ENCODE peak calls at places on chromosome 9, in ten cellular contexts. One of them, this sample, is unnamed.

GRCh38 chr9:35736201-35736633 is 3.8 kb downstream of the CREB3 start:
- DNase-seq in GM18507: no peak
- DNase-seq in WTC11: peak; percentile 78
- DNase-seq in effector CD4-positive, alpha-beta T cell: peak; percentile 51
- DNase-seq in iris pigment epithelial cell: peak; percentile 85
- DNase-seq in GM04504: no peak
- DNase-seq in neuronal stem cell: peak; percentile 58
- DNase-seq in stimulated activated CD8-positive, alpha-beta memory T cell treated with anti-CD3 and anti-CD28 coated beads, Interleukin-7, amount 100 ng/mL, for 24 hours: no peak
- DNase-seq in chondrocyte: no peak
- DNase-seq in T-helper 22 cell: peak; percentile 39
- DNase-seq in this sample: peak; percentile 88

GRCh38 chr9:111356567-111357244 is 26.7 kb upstream of the OR2K2 start:
- DNase-seq in iris pigment epithelial cell: peak; percentile 89
- DNase-seq in stimulated activated CD8-positive, alpha-beta memory T cell treated with anti-CD3 and anti-CD28 coated beads, Interleukin-7, amount 100 ng/mL, for 24 hours: no peak
- DNase-seq in neuronal stem cell: no peak
- DNase-seq in effector CD4-positive, alpha-beta T cell: no peak
- DNase-seq in chondrocyte: no peak
- DNase-seq in T-helper 22 cell: no peak
- DNase-seq in WTC11: no peak
- DNase-seq in GM18507: no peak
- DNase-seq in GM04504: peak; percentile 66
- DNase-seq in this sample: peak; percentile 88

GRCh38 chr9:83027153-83027867 is 35.6 kb downstream of the RASEF start:
- DNase-seq in WTC11: no peak
- DNase-seq in stimulated activated CD8-positive, alpha-beta memory T cell treated with anti-CD3 and anti-CD28 coated beads, Interleukin-7, amount 100 ng/mL, for 24 hours: no peak
- DNase-seq in T-helper 22 cell: no peak
- DNase-seq in effector CD4-positive, alpha-beta T cell: no peak
- DNase-seq in neuronal stem cell: no peak
- DNase-seq in iris pigment epithelial cell: peak; percentile 94
- DNase-seq in GM18507: no peak
- DNase-seq in GM04504: peak; percentile 48
- DNase-seq in chondrocyte: no peak
- DNase-seq in this sample: peak; percentile 37

GRCh38 chr9:129333613-129333960 is 155.5 kb upstream of the IER5L start:
- DNase-seq in chondrocyte: no peak
- DNase-seq in neuronal stem cell: no peak
- DNase-seq in stimulated activated CD8-positive, alpha-beta memory T cell treated with anti-CD3 and anti-CD28 coated beads, Interleukin-7, amount 100 ng/mL, for 24 hours: no peak
- DNase-seq in T-helper 22 cell: no peak
- DNase-seq in GM04504: no peak
- DNase-seq in effector CD4-positive, alpha-beta T cell: no peak
- DNase-seq in iris pigment epithelial cell: no peak
- DNase-seq in WTC11: peak; percentile 47
- DNase-seq in GM18507: no peak
- DNase-seq in this sample: no peak

GRCh38 chr9:125683486-125683885 is 23.5 kb downstream of the MAPKAP1 start:
- DNase-seq in stimulated activated CD8-positive, alpha-beta memory T cell treated with anti-CD3 and anti-CD28 coated beads, Interleukin-7, amount 100 ng/mL, for 24 hours: no peak
- DNase-seq in neuronal stem cell: no peak
- DNase-seq in GM04504: no peak
- DNase-seq in T-helper 22 cell: no peak
- DNase-seq in effector CD4-positive, alpha-beta T cell: no peak
- DNase-seq in iris pigment epithelial cell: peak; percentile 82
- DNase-seq in chondrocyte: no peak
- DNase-seq in GM18507: no peak
- DNase-seq in WTC11: no peak
- DNase-seq in this sample: peak; percentile 48

GRCh38 chr9:36204906-36205547 is 14.3 kb downstream of the CLTA start:
- DNase-seq in neuronal stem cell: no peak
- DNase-seq in WTC11: peak; percentile 38
- DNase-seq in GM04504: no peak
- DNase-seq in stimulated activated CD8-positive, alpha-beta memory T cell treated with anti-CD3 and anti-CD28 coated beads, Interleukin-7, amount 100 ng/mL, for 24 hours: no peak
- DNase-seq in GM18507: no peak
- DNase-seq in effector CD4-positive, alpha-beta T cell: no peak
- DNase-seq in iris pigment epithelial cell: no peak
- DNase-seq in T-helper 22 cell: no peak
- DNase-seq in chondrocyte: no peak
- DNase-seq in this sample: no peak

GRCh38 chr9:91655215-91655614 is 231.6 kb upstream of the NFIL3 start:
- DNase-seq in WTC11: no peak
- DNase-seq in stimulated activated CD8-positive, alpha-beta memory T cell treated with anti-CD3 and anti-CD28 coated beads, Interleukin-7, amount 100 ng/mL, for 24 hours: no peak
- DNase-seq in neuronal stem cell: no peak
- DNase-seq in GM04504: no peak
- DNase-seq in effector CD4-positive, alpha-beta T cell: no peak
- DNase-seq in chondrocyte: no peak
- DNase-seq in iris pigment epithelial cell: no peak
- DNase-seq in T-helper 22 cell: no peak
- DNase-seq in GM18507: no peak
- DNase-seq in this sample: no peak

GRCh38 chr9:68844623-68845612 is 139.9 kb downstream of the PIP5K1B start:
- DNase-seq in GM18507: peak; percentile 14
- DNase-seq in stimulated activated CD8-positive, alpha-beta memory T cell treated with anti-CD3 and anti-CD28 coated beads, Interleukin-7, amount 100 ng/mL, for 24 hours: no peak
- DNase-seq in WTC11: peak; percentile 65
- DNase-seq in chondrocyte: no peak
- DNase-seq in effector CD4-positive, alpha-beta T cell: no peak
- DNase-seq in iris pigment epithelial cell: peak; percentile 5
- DNase-seq in GM04504: peak; percentile 3
- DNase-seq in T-helper 22 cell: no peak
- DNase-seq in neuronal stem cell: no peak
- DNase-seq in this sample: peak; percentile 33

GRCh38 chr9:27112235-27112634 is 3.2 kb downstream of the TEK start:
- DNase-seq in GM04504: no peak
- DNase-seq in effector CD4-positive, alpha-beta T cell: no peak
- DNase-seq in iris pigment epithelial cell: no peak
- DNase-seq in stimulated activated CD8-positive, alpha-beta memory T cell treated with anti-CD3 and anti-CD28 coated beads, Interleukin-7, amount 100 ng/mL, for 24 hours: no peak
- DNase-seq in WTC11: no peak
- DNase-seq in chondrocyte: no peak
- DNase-seq in GM18507: no peak
- DNase-seq in T-helper 22 cell: no peak
- DNase-seq in neuronal stem cell: no peak
- DNase-seq in this sample: no peak

GRCh38 chr9:33813712-33814641 is 3.0 kb upstream of the UBE2R2 start:
- DNase-seq in GM04504: peak; percentile 72
- DNase-seq in T-helper 22 cell: no peak
- DNase-seq in neuronal stem cell: no peak
- DNase-seq in GM18507: no peak
- DNase-seq in WTC11: no peak
- DNase-seq in iris pigment epithelial cell: peak; percentile 78
- DNase-seq in stimulated activated CD8-positive, alpha-beta memory T cell treated with anti-CD3 and anti-CD28 coated beads, Interleukin-7, amount 100 ng/mL, for 24 hours: no peak
- DNase-seq in chondrocyte: no peak
- DNase-seq in effector CD4-positive, alpha-beta T cell: no peak
- DNase-seq in this sample: peak; percentile 68

GRCh38 chr9:12923472-12924009 is 148.7 kb downstream of the LURAP1L start:
- DNase-seq in GM04504: peak; percentile 94
- DNase-seq in effector CD4-positive, alpha-beta T cell: no peak
- DNase-seq in neuronal stem cell: no peak
- DNase-seq in GM18507: no peak
- DNase-seq in stimulated activated CD8-positive, alpha-beta memory T cell treated with anti-CD3 and anti-CD28 coated beads, Interleukin-7, amount 100 ng/mL, for 24 hours: no peak
- DNase-seq in T-helper 22 cell: no peak
- DNase-seq in iris pigment epithelial cell: peak; percentile 98
- DNase-seq in chondrocyte: no peak
- DNase-seq in WTC11: no peak
- DNase-seq in this sample: peak; percentile 96

GRCh38 chr9:61669352-61669751 is 479.5 kb downstream of the SPATA31A7 start:
- DNase-seq in effector CD4-positive, alpha-beta T cell: no peak
- DNase-seq in WTC11: no peak
- DNase-seq in T-helper 22 cell: no peak
- DNase-seq in neuronal stem cell: no peak
- DNase-seq in chondrocyte: peak; percentile 44
- DNase-seq in GM04504: no peak
- DNase-seq in stimulated activated CD8-positive, alpha-beta memory T cell treated with anti-CD3 and anti-CD28 coated beads, Interleukin-7, amount 100 ng/mL, for 24 hours: no peak
- DNase-seq in iris pigment epithelial cell: no peak
- DNase-seq in GM18507: no peak
- DNase-seq in this sample: no peak

GRCh38 chr9:98924971-98925820 is 18.5 kb upstream of the COL15A1 start:
- DNase-seq in effector CD4-positive, alpha-beta T cell: no peak
- DNase-seq in neuronal stem cell: no peak
- DNase-seq in WTC11: no peak
- DNase-seq in iris pigment epithelial cell: no peak
- DNase-seq in chondrocyte: no peak
- DNase-seq in stimulated activated CD8-positive, alpha-beta memory T cell treated with anti-CD3 and anti-CD28 coated beads, Interleukin-7, amount 100 ng/mL, for 24 hours: no peak
- DNase-seq in T-helper 22 cell: no peak
- DNase-seq in GM18507: no peak
- DNase-seq in GM04504: no peak
- DNase-seq in this sample: no peak